ENCODE peak calls at places on chromosome 22, in ten cellular contexts. M is fibroblast of the aortic adventitia; P is hepatocyte; F is Peyer's patch; J is PC-9; N is sigmoid colon; H is activated T-cell treated with anti-CD3 and anti-CD28 coated beads, Interleukin-2, amount 50 U/mL, for 1 hour; Q is hepatic stellate cell; I is GF-D8; G is stimulated activated CD4-positive, alpha-beta T cell treated with anti-CD3 and anti-CD28 coated beads, Interleukin-15, amount 100 ng/mL, for 1 hour. K is an unnamed sample.
A peak's percentile ranks its signal among the peaks of the same experiment; 100 is the strongest.

GRCh38 chr22:30610299-30610698 is 3.3 kb downstream of the TCN2 start:
- DNase-seq in M (no peak), P (no peak), F (no peak), J (no peak), N (peak; percentile 79), H (no peak), Q (no peak), I (peak; percentile 22), G (no peak), K (no peak)

GRCh38 chr22:37483050-37483449 is 3.1 kb downstream of the MFNG start:
- DNase-seq in M (no peak), P (no peak), F (no peak), J (no peak), N (no peak), H (no peak), Q (no peak), I (no peak), G (no peak), K (no peak)

GRCh38 chr22:44181033-44181911 is 547 bp downstream of the PARVG start:
- DNase-seq in M (no peak), P (no peak), F (peak; percentile 75), J (no peak), N (no peak), H (peak; percentile 71), Q (no peak), I (peak; percentile 62), G (no peak), K (peak; percentile 78)

GRCh38 chr22:35995772-35996171 is 32.9 kb downstream of the RBFOX2 start:
- DNase-seq in M (peak; percentile 99), P (peak; percentile 80), F (no peak), J (no peak), N (peak; percentile 95), H (no peak), Q (peak; percentile 67), I (no peak), G (no peak), K (no peak)

GRCh38 chr22:30523646-30524489 is 18.4 kb upstream of the SEC14L4 start:
- DNase-seq in M (no peak), P (no peak), F (no peak), J (no peak), N (no peak), H (no peak), Q (no peak), I (no peak), G (no peak), K (no peak)

GRCh38 chr22:46047841-46048595 is 71.1 kb upstream of the WNT7B start:
- DNase-seq in M (no peak), P (no peak), F (no peak), J (no peak), N (peak; percentile 72), H (no peak), Q (no peak), I (peak; percentile 52), G (no peak), K (peak; percentile 20)

GRCh38 chr22:41562461-41562860 is 1.7 kb downstream of the CSDC2 start:
- DNase-seq in M (no peak), P (no peak), F (no peak), J (no peak), N (no peak), H (no peak), Q (no peak), I (no peak), G (no peak), K (no peak)

GRCh38 chr22:47298017-47298820 is 535.8 kb downstream of the TBC1D22A start:
- DNase-seq in M (no peak), P (no peak), F (no peak), J (no peak), N (no peak), H (no peak), Q (no peak), I (no peak), G (no peak), K (no peak)

GRCh38 chr22:36589856-36590255 is 60.9 kb upstream of the EIF3D start:
- DNase-seq in M (no peak), P (no peak), F (no peak), J (no peak), N (no peak), H (no peak), Q (no peak), I (no peak), G (no peak), K (no peak)

GRCh38 chr22:44409211-44409648 is 88.8 kb downstream of the RTL6 start:
- DNase-seq in M (no peak), P (no peak), F (no peak), J (no peak), N (peak; percentile 55), H (no peak), Q (no peak), I (no peak), G (no peak), K (no peak)

GRCh38 chr22:39179401-39179827 is 26.9 kb upstream of the CBX7 start:
- DNase-seq in M (no peak), P (no peak), F (no peak), J (no peak), N (no peak), H (no peak), Q (no peak), I (no peak), G (no peak), K (no peak)

GRCh38 chr22:42990131-42990838 is 24.7 kb downstream of the PACSIN2 start:
- DNase-seq in M (peak; percentile 90), P (peak; percentile 72), F (no peak), J (peak; percentile 88), N (peak; percentile 71), H (no peak), Q (peak; percentile 88), I (no peak), G (no peak), K (no peak)

GRCh38 chr22:49753961-49754673 is 73.6 kb downstream of the BRD1 start:
- DNase-seq in M (no peak), P (no peak), F (no peak), J (no peak), N (peak; percentile 53), H (no peak), Q (no peak), I (no peak), G (no peak), K (no peak)

GRCh38 chr22:38074181-38075104 is 9.5 kb downstream of the SLC16A8 start:
- DNase-seq in M (peak; percentile 29), P (no peak), F (no peak), J (no peak), N (no peak), H (no peak), Q (no peak), I (no peak), G (no peak), K (no peak)